ENCODE peak calls at places on chromosome 4, in seven cellular contexts. N is RWPE1, K is hepatocyte, F is lower lobe of right lung, I is tibial nerve, Y is SK-N-SH, D is cardiac fibroblast. B is an unnamed sample.

GRCh38 chr4:1414831-1415680 is 8.8 kb upstream of the NKX1-1 start:
- DNase-seq in I (no peak), N (no peak), K (peak), F (peak), D (no peak), Y (peak), B (no peak)

GRCh38 chr4:141810038-141810701 is 173.8 kb downstream of the IL15 start:
- DNase-seq in I (no peak), D (no peak), F (no peak), Y (no peak), N (no peak), K (no peak), B (no peak)

GRCh38 chr4:182808673-182809416 is 108.3 kb downstream of the DCTD start:
- DNase-seq in N (peak), D (no peak), I (no peak), Y (no peak), K (no peak), F (no peak), B (no peak)

GRCh38 chr4:183589710-183590109 is 69.3 kb downstream of the RWDD4 start:
- DNase-seq in I (no peak), F (no peak), Y (no peak), K (no peak), N (no peak), D (no peak), B (no peak)

GRCh38 chr4:120155287-120155686 is 88.6 kb upstream of the MAD2L1 start:
- DNase-seq in K (no peak), N (no peak), F (no peak), D (peak), I (no peak), Y (no peak), B (no peak)

GRCh38 chr4:33924239-33924638 is 2320.1 kb downstream of the ARAP2 start:
- DNase-seq in D (peak), K (peak), F (no peak), N (no peak), I (no peak), Y (no peak), B (peak)

GRCh38 chr4:4430492-4431195 is 43.7 kb downstream of the NSG1 start:
- DNase-seq in K (peak), I (no peak), Y (peak), F (no peak), D (peak), N (peak), B (peak)

GRCh38 chr4:75211422-75211821 is 278.5 kb downstream of the PARM1 start:
- DNase-seq in K (no peak), I (no peak), Y (no peak), F (no peak), N (no peak), D (no peak), B (no peak)

GRCh38 chr4:145061325-145061920 is 36.6 kb downstream of the ANAPC10 start:
- DNase-seq in Y (peak), K (peak), D (peak), N (peak), F (no peak), I (no peak), B (peak)

GRCh38 chr4:76306882-76307669 is 543 bp downstream of the STBD1 start:
- DNase-seq in N (peak), Y (peak), F (peak), K (peak), I (no peak), D (peak), B (no peak)

GRCh38 chr4:181176306-181176705 is 1066.9 kb upstream of the TENM3 start:
- DNase-seq in D (no peak), N (no peak), K (no peak), F (no peak), Y (no peak), I (no peak), B (no peak)

GRCh38 chr4:183541081-183542045 is 36.5 kb downstream of the ING2 start:
- DNase-seq in K (peak), N (no peak), F (no peak), Y (no peak), I (no peak), D (no peak), B (no peak)

GRCh38 chr4:181078236-181078635 is 1165.0 kb upstream of the TENM3 start:
- DNase-seq in I (no peak), Y (no peak), D (no peak), N (no peak), F (no peak), K (no peak), B (no peak)

GRCh38 chr4:183326853-183327252 is 4.6 kb upstream of the CLDN24 start:
- DNase-seq in N (no peak), F (no peak), I (no peak), Y (no peak), D (peak), K (no peak), B (no peak)

GRCh38 chr4:104465201-104465600 is 29.5 kb downstream of the CXXC4 start:
- DNase-seq in I (no peak), Y (no peak), D (peak), F (no peak), N (no peak), K (no peak), B (no peak)

GRCh38 chr4:116878280-116878679 is 207.1 kb downstream of the TRAM1L1 start:
- DNase-seq in F (no peak), N (no peak), I (no peak), D (no peak), K (no peak), Y (peak), B (no peak)

GRCh38 chr4:125115476-125115875 is 199.3 kb upstream of the FAT4 start:
- DNase-seq in F (no peak), N (no peak), I (no peak), D (peak), K (no peak), Y (no peak), B (peak)

GRCh38 chr4:176277162-176277904 is 8.3 kb upstream of the ASB5 start:
- DNase-seq in F (peak), D (peak), N (peak), K (peak), Y (peak), I (no peak), B (peak)

GRCh38 chr4:146472404-146472803 is 49.3 kb downstream of the SLC10A7 start:
- DNase-seq in K (no peak), N (no peak), I (no peak), D (no peak), F (no peak), Y (peak), B (no peak)

GRCh38 chr4:93031431-93032098 is 727.8 kb downstream of the GRID2 start:
- DNase-seq in F (no peak), D (no peak), Y (no peak), I (no peak), K (no peak), N (no peak), B (no peak)

GRCh38 chr4:92100980-92101379 is 202.8 kb upstream of the GRID2 start:
- DNase-seq in D (no peak), I (no peak), Y (peak), F (no peak), N (no peak), K (no peak), B (no peak)

GRCh38 chr4:74659576-74660411 is 134.5 kb downstream of the BTC start:
- DNase-seq in F (no peak), Y (no peak), I (no peak), N (peak), K (peak), D (peak), B (peak)

GRCh38 chr4:168264903-168265302 is 53.6 kb downstream of the DDX60 start:
- DNase-seq in K (no peak), I (no peak), F (no peak), D (no peak), Y (no peak), N (no peak), B (no peak)

GRCh38 chr4:173332021-173332487 is 2.1 kb downstream of the HMGB2 start:
- DNase-seq in D (peak), Y (no peak), N (no peak), K (no peak), I (no peak), F (no peak), B (no peak)

GRCh38 chr4:158863296-158863695 is 94.5 kb downstream of the FNIP2 start:
- DNase-seq in F (no peak), N (no peak), I (no peak), K (no peak), D (no peak), Y (no peak), B (no peak)

DNA sequence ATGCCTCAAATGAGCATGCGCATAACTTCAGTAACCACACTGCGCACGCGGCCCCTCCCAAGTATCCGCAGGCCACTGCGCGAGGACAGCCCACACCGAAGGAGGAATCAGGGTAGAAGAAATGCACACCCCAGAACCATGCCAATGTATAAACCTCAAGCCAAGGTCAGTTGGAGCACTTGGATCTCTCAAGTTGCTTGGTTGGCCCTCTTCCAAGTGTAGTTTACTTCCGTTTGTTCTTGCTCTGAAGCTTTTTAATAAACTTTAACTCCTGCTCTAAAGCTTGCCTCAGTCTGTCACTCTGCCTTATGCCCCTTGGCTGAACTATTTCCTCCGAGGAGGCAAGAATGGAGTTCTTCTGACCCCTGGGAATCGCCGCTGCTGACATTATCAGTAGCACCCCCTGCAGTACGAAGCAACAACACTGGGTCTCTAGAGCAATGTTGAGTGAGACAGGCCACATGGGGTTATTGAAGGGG is 22.0 kb upstream of the SPINK2 start:
- DNase-seq in N (no peak), D (no peak), Y (no peak), K (peak), F (peak), I (no peak), B (no peak)
- TF ChIP-seq CTCF in N (no peak), D (no peak), Y (no peak), K (peak), F (no peak), I (no peak), B (no peak)

DNA sequence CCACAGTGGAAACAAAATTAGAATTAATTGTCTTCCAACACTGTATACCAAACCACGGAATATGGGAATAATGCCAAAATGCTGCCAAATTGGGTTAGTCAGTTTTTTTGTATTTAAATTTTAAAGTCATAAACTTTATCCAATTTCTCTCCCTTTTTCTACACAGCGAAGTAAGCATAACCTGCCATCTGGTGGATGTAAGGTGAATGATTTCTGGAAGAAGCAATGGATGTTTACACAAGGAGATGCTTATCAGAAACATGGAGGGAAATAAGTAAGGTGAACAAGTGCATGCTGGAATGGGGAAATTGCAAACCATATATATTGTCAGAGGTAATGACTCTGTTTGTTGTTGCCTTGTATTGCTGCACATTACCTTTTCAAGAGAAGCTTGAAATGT is 691.9 kb downstream of the TECRL start:
- DNase-seq in F (no peak), Y (peak), I (no peak), N (peak), K (peak), D (peak), B (peak)
- TF ChIP-seq CTCF in F (no peak), Y (peak), I (peak), N (peak), K (peak), D (no peak), B (peak)

DNA sequence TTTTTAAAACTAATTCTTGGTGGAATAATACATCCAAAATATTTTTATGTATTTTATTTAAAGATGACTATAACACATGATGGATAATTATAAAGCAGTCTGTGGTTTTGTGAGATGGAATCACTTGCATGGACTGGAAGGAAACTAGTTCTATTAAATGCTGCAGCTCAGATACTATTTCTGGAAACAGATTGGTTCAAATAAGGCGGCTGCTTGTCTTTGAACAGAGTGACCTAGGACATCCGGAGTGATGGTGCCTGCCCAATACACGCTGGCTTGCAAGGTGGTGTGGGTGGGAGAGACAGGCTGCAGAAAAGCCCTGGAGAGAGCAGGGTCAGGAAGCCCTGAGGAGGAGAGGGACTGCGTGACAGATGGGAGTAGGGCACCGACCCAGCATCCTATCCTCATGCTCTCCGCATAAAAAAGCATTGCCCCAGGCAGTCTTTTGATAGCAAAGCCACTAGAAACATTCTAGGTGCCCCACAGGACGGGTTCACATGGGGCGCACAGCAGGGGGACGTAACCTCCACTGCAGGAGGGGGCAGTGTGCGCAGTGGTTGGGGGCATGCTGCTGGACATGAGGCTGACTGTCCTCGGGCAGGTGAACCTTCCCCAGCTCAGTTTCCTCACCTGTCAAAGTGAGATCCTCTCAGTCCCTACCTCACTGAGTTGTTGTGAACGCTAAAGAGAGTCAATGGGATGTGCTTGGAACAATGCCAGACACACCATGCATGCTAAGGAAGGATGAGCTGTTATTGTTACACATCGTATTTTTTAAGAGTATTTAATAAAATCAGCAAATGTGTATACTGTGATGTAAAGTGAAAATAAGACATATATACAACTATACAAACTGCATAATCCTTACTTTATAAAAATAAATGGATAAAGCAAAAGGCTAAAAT is 71.3 kb downstream of the EVC2 start:
- DNase-seq in K (no peak), D (peak), I (no peak), Y (no peak), N (no peak), F (no peak), B (no peak)
- TF ChIP-seq CTCF in K (no peak), D (no peak), I (no peak), Y (no peak), N (no peak), F (no peak), B (no peak)

DNA sequence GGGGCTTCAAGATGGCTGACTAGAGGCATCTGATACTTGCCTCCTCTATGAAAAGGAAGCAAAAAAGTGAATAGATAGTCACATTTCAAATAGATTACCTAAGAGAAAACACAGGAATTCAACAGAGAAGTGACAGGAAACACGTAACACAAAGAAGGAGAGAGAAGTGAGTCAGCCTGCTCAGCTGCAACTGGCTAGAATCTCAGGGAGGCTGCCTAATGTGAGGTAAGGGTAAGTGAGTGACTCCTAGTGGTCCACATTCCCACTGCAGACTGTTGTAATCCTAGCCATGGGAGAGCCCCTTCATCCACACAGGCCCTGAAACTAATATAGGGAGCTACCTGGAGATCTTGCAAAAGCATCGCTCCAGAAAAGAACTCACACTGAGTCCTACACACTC is 179.2 kb downstream of the SLC7A11 start:
- DNase-seq in I (no peak), D (peak), K (no peak), Y (no peak), F (no peak), N (peak), B (no peak)
- TF ChIP-seq CTCF in I (no peak), D (peak), K (no peak), Y (peak), F (no peak), N (no peak), B (peak)

GRCh38 chr4:39658756-39659155 is 20.1 kb upstream of the SMIM14 start:
- DNase-seq in Y (no peak), F (no peak), D (peak), I (no peak), N (no peak), K (no peak), B (no peak)
- TF ChIP-seq CTCF in Y (peak), F (no peak), D (peak), I (no peak), N (no peak), K (peak), B (peak)

GRCh38 chr4:164373021-164373420 is 380.9 kb upstream of the SMIM31 start:
- DNase-seq in I (no peak), F (no peak), Y (no peak), N (no peak), D (no peak), K (no peak), B (no peak)

GRCh38 chr4:164368894-164369293 is 385.0 kb upstream of the SMIM31 start:
- DNase-seq in K (no peak), I (no peak), Y (no peak), D (no peak), F (no peak), N (no peak), B (no peak)
- TF ChIP-seq CTCF in K (no peak), I (no peak), Y (no peak), D (no peak), F (no peak), N (no peak), B (no peak)

DNA sequence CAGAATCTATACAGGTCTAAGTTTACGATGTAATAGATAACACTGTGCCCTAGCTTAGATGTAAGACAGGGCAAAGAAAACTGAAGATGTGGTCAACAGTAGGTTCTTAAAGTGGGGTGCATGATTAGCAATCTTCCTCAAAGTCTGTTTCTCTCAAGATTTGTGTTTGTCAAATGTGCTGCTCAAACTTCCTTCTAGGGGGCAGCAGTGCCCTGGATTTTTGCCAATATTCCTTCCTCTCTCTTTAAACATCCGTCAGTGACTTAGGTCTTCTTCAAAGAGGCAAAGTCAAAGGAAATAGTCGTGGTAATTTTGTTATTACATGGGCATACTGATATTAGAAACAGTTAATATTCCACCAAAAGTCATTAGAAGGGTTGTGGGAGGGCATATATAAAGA is 4.2 kb upstream of the PDHA2 start:
- DNase-seq in N (no peak), F (no peak), K (peak), D (peak), I (no peak), Y (peak), B (no peak)
- TF ChIP-seq CTCF in N (no peak), F (no peak), K (peak), D (no peak), I (no peak), Y (peak), B (no peak)

GRCh38 chr4:41038304-41038703 is 176.0 kb downstream of the APBB2 start:
- DNase-seq in F (no peak), Y (peak), K (no peak), D (no peak), N (no peak), I (no peak), B (no peak)

GRCh38 chr4:41041541-41041940 is 172.8 kb downstream of the APBB2 start:
- DNase-seq in D (no peak), I (no peak), N (no peak), F (no peak), Y (no peak), K (no peak), B (no peak)

GRCh38 chr4:41044791-41045190 is 169.6 kb downstream of the APBB2 start:
- DNase-seq in I (no peak), F (no peak), K (no peak), D (no peak), N (no peak), Y (no peak), B (no peak)

GRCh38 chr4:41044165-41044564 is 170.2 kb downstream of the APBB2 start:
- DNase-seq in K (no peak), D (peak), I (no peak), Y (no peak), F (no peak), N (no peak), B (no peak)

DNA sequence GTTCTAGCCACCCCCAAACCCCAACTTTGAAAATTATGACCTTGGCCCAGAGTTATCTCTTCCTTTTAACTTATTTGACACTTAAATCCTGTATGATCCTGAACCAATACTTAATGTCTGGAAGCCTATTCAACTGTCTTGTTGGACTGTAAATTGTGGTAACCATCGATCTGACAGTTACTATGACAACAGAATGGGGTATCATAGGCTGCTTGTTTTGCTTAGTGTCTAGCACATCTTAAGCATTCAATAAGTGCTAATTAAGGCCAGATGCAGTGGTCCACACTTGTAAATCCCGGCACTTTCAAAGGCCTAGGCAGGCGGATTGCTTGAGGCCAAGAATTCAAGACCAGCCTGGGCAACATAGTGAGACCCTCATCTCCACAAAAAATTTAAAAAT is 175.0 kb downstream of the APBB2 start:
- DNase-seq in N (no peak), Y (no peak), K (no peak), F (no peak), D (no peak), I (no peak), B (no peak)
- TF ChIP-seq CTCF in N (no peak), Y (no peak), K (no peak), F (no peak), D (no peak), I (no peak), B (no peak)

DNA sequence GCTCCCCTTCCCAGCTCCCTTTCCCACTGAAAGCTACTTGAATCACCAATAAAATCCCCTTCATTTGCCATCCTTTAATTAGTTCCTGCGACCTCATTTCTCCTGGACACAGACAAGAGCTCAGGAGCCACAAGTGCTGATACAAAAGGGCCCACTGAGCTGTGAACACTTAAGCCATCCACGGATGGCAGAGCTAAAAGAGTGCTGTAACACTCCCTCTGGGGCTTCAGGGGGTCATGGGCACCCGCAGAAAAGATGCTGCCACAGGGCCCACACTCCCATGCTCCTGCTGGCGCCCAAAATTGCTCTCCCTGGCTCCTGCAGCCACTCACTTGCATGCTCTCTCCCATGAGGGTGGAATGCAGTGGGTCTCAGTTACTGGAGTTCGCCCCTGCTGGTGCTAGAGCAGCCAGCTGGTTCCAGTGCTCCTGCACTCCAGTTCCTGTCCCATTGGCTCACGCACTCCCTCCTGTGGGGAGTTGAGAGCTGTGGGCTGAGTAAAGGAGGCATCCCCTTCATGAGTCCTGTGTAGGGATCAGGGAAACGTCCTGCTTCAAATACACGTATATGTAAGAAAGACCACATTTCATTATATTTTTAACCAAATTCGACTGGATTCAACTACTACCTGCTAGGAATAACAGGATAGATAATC is 1291.0 kb downstream of the ARAP2 start:
- DNase-seq in I (no peak), N (no peak), Y (peak), K (peak), F (no peak), D (no peak), B (no peak)
- TF ChIP-seq CTCF in I (no peak), N (no peak), Y (peak), K (peak), F (no peak), D (no peak), B (no peak)

B was measured in astrocyte of the cerebellum.